ENCODE peak calls at places on chromosomes 1 and 21, in six cellular contexts. One of them, this sample, is unnamed. For H3K9me3 and H3K36me3, the result is how much of the 10 kb centered on the place peaks cover.

GRCh38 chr21:37562920-37563640 is 196.5 kb downstream of the DYRK1A start:
- DNase-seq in neuronal stem cell: no peak
- DNase-seq in IMR-90: no peak
- DNase-seq in adrenal gland: peak
- DNase-seq in ovary: peak
- DNase-seq in heart right ventricle: peak
- DNase-seq in this sample: no peak

GRCh38 chr1:181013144-181013543 is 9.5 kb downstream of the STX6 start:
- DNase-seq in neuronal stem cell: no peak
- DNase-seq in IMR-90: no peak
- DNase-seq in adrenal gland: peak
- DNase-seq in ovary: no peak
- DNase-seq in heart right ventricle: no peak
- DNase-seq in this sample: no peak

GRCh38 chr1:26540346-26540745 is 10.8 kb downstream of the RPS6KA1 start:
- DNase-seq in neuronal stem cell: no peak
- DNase-seq in IMR-90: no peak
- DNase-seq in adrenal gland: no peak
- DNase-seq in ovary: no peak
- DNase-seq in heart right ventricle: no peak
- DNase-seq in this sample: no peak

GRCh38 chr21:18954415-18954972 is 550.9 kb upstream of the TMPRSS15 start:
- DNase-seq in neuronal stem cell: no peak
- DNase-seq in IMR-90: no peak
- DNase-seq in adrenal gland: no peak
- DNase-seq in ovary: no peak
- DNase-seq in heart right ventricle: no peak
- DNase-seq in this sample: no peak

GRCh38 chr1:1000357-1001056 is 610 bp upstream of the HES4 start:
- DNase-seq in neuronal stem cell: peak
- DNase-seq in IMR-90: peak
- DNase-seq in adrenal gland: peak
- DNase-seq in ovary: peak
- DNase-seq in heart right ventricle: peak
- DNase-seq in this sample: peak

GRCh38 chr1:164759144-164759920 is 200.3 kb downstream of the PBX1 start:
- DNase-seq in neuronal stem cell: no peak
- DNase-seq in IMR-90: no peak
- DNase-seq in adrenal gland: no peak
- DNase-seq in ovary: no peak
- DNase-seq in heart right ventricle: no peak
- DNase-seq in this sample: no peak

GRCh38 chr21:43851593-43851992 is 13.4 kb upstream of the AGPAT3 start:
- DNase-seq in neuronal stem cell: no peak
- DNase-seq in IMR-90: no peak
- DNase-seq in adrenal gland: no peak
- DNase-seq in ovary: no peak
- DNase-seq in heart right ventricle: no peak
- DNase-seq in this sample: no peak

GRCh38 chr1:163544441-163544840 is 222.7 kb downstream of the NUF2 start:
- DNase-seq in neuronal stem cell: no peak
- DNase-seq in IMR-90: no peak
- DNase-seq in adrenal gland: no peak
- DNase-seq in ovary: no peak
- DNase-seq in heart right ventricle: no peak
- DNase-seq in this sample: no peak

GRCh38 chr1:236323819-236324411 is 42.2 kb upstream of the ERO1B start:
- DNase-seq in neuronal stem cell: no peak
- DNase-seq in IMR-90: no peak
- DNase-seq in adrenal gland: no peak
- DNase-seq in ovary: no peak
- DNase-seq in heart right ventricle: no peak
- DNase-seq in this sample: no peak

GRCh38 chr1:9025474-9025873 is 749 bp downstream of the SLC2A7 start:
- DNase-seq in neuronal stem cell: no peak
- DNase-seq in IMR-90: no peak
- DNase-seq in adrenal gland: no peak
- DNase-seq in ovary: no peak
- DNase-seq in heart right ventricle: no peak
- DNase-seq in this sample: no peak

GRCh38 chr1:179817789-179818188 is 59.8 kb downstream of the TOR1AIP2 start:
- DNase-seq in neuronal stem cell: no peak
- DNase-seq in IMR-90: peak
- DNase-seq in adrenal gland: peak
- DNase-seq in ovary: no peak
- DNase-seq in heart right ventricle: peak
- DNase-seq in this sample: peak

GRCh38 chr1:172383541-172383940 is 36.9 kb upstream of the C1orf105 start:
- DNase-seq in neuronal stem cell: no peak
- DNase-seq in IMR-90: peak
- DNase-seq in adrenal gland: no peak
- DNase-seq in ovary: no peak
- DNase-seq in heart right ventricle: no peak
- DNase-seq in this sample: no peak

GRCh38 chr1:64877151-64877550 is 89.2 kb downstream of the JAK1 start:
- DNase-seq in neuronal stem cell: no peak
- DNase-seq in IMR-90: no peak
- DNase-seq in adrenal gland: no peak
- DNase-seq in ovary: no peak
- DNase-seq in heart right ventricle: no peak
- DNase-seq in this sample: no peak

GRCh38 chr1:240271081-240271480 is 179.4 kb downstream of the FMN2 start:
- DNase-seq in neuronal stem cell: no peak
- DNase-seq in IMR-90: no peak
- DNase-seq in adrenal gland: no peak
- DNase-seq in ovary: no peak
- DNase-seq in heart right ventricle: no peak
- DNase-seq in this sample: no peak

GRCh38 chr1:84939151-84939550 is 46.1 kb upstream of the LPAR3 start:
- DNase-seq in neuronal stem cell: no peak
- DNase-seq in IMR-90: peak
- DNase-seq in adrenal gland: no peak
- DNase-seq in ovary: no peak
- DNase-seq in heart right ventricle: no peak
- DNase-seq in this sample: no peak

GRCh38 chr1:22239378-22239777 is 96.5 kb upstream of the WNT4 start:
- DNase-seq in neuronal stem cell: no peak
- DNase-seq in IMR-90: no peak
- DNase-seq in adrenal gland: no peak
- DNase-seq in ovary: no peak
- DNase-seq in heart right ventricle: no peak
- DNase-seq in this sample: no peak

GRCh38 chr1:56709269-56709880 is 64.3 kb downstream of the PRKAA2 start:
- DNase-seq in neuronal stem cell: peak
- DNase-seq in IMR-90: peak
- DNase-seq in adrenal gland: peak
- DNase-seq in ovary: no peak
- DNase-seq in heart right ventricle: no peak
- DNase-seq in this sample: no peak

GRCh38 chr1:1359316-1359667 is 937 bp upstream of the MXRA8 start:
- DNase-seq in neuronal stem cell: no peak
- DNase-seq in IMR-90: peak
- DNase-seq in adrenal gland: no peak
- DNase-seq in ovary: no peak
- DNase-seq in heart right ventricle: peak
- DNase-seq in this sample: peak

GRCh38 chr1:117959364-117959763 is 29.8 kb downstream of the WDR3 start:
- DNase-seq in neuronal stem cell: no peak
- DNase-seq in IMR-90: peak
- DNase-seq in adrenal gland: no peak
- DNase-seq in ovary: no peak
- DNase-seq in heart right ventricle: no peak
- DNase-seq in this sample: no peak

GRCh38 chr1:211280910-211281309 is 21.7 kb downstream of the RCOR3 start:
- DNase-seq in neuronal stem cell: no peak
- DNase-seq in IMR-90: no peak
- DNase-seq in adrenal gland: no peak
- DNase-seq in ovary: no peak
- DNase-seq in heart right ventricle: no peak
- DNase-seq in this sample: no peak

GRCh38 chr1:37752213-37752582 is 12.7 kb downstream of the EPHA10 start:
- DNase-seq in neuronal stem cell: no peak
- DNase-seq in IMR-90: no peak
- DNase-seq in adrenal gland: no peak
- DNase-seq in ovary: no peak
- DNase-seq in heart right ventricle: no peak
- DNase-seq in this sample: no peak

GRCh38 chr1:47669081-47669585 is 231.3 kb downstream of the FOXD2 start:
- DNase-seq in neuronal stem cell: no peak
- DNase-seq in IMR-90: no peak
- DNase-seq in adrenal gland: no peak
- DNase-seq in ovary: no peak
- DNase-seq in heart right ventricle: no peak
- DNase-seq in this sample: no peak

GRCh38 chr1:109620396-109620817 is 770 bp downstream of the AMPD2 start:
- DNase-seq in neuronal stem cell: no peak
- DNase-seq in IMR-90: peak
- DNase-seq in adrenal gland: peak
- DNase-seq in ovary: peak
- DNase-seq in heart right ventricle: peak
- DNase-seq in this sample: peak

GRCh38 chr1:36236302-36236701 is 12.1 kb downstream of the THRAP3 start:
- DNase-seq in neuronal stem cell: no peak
- DNase-seq in IMR-90: no peak
- DNase-seq in adrenal gland: no peak
- DNase-seq in ovary: no peak
- DNase-seq in heart right ventricle: no peak
- DNase-seq in this sample: no peak

GRCh38 chr1:203215573-203215972 is 13.9 kb downstream of the CHIT1 start:
- DNase-seq in neuronal stem cell: no peak
- DNase-seq in IMR-90: no peak
- DNase-seq in adrenal gland: no peak
- DNase-seq in ovary: no peak
- DNase-seq in heart right ventricle: no peak
- DNase-seq in this sample: no peak

GRCh38 chr1:75130865-75131592 is 3.2 kb upstream of the LHX8 start:
- DNase-seq in neuronal stem cell: peak
- DNase-seq in IMR-90: no peak
- DNase-seq in adrenal gland: no peak
- DNase-seq in ovary: no peak
- DNase-seq in heart right ventricle: no peak
- DNase-seq in this sample: no peak

GRCh38 chr21:34992736-34993135 is 56.4 kb downstream of the RUNX1 start:
- DNase-seq in neuronal stem cell: no peak
- DNase-seq in IMR-90: peak
- DNase-seq in adrenal gland: peak
- DNase-seq in ovary: no peak
- DNase-seq in heart right ventricle: no peak
- DNase-seq in this sample: peak

GRCh38 chr1:77652970-77653516 is 29.4 kb downstream of the ZZZ3 start:
- DNase-seq in neuronal stem cell: no peak
- DNase-seq in IMR-90: no peak
- DNase-seq in adrenal gland: no peak
- DNase-seq in ovary: no peak
- DNase-seq in heart right ventricle: no peak
- DNase-seq in this sample: no peak
- H3K9me3 ChIP-seq in neuronal stem cell: under half
- H3K9me3 ChIP-seq in IMR-90: under half
- H3K9me3 ChIP-seq in adrenal gland: under half
- H3K9me3 ChIP-seq in ovary: under half
- H3K9me3 ChIP-seq in heart right ventricle: under half
- H3K9me3 ChIP-seq in this sample: under half

DNA sequence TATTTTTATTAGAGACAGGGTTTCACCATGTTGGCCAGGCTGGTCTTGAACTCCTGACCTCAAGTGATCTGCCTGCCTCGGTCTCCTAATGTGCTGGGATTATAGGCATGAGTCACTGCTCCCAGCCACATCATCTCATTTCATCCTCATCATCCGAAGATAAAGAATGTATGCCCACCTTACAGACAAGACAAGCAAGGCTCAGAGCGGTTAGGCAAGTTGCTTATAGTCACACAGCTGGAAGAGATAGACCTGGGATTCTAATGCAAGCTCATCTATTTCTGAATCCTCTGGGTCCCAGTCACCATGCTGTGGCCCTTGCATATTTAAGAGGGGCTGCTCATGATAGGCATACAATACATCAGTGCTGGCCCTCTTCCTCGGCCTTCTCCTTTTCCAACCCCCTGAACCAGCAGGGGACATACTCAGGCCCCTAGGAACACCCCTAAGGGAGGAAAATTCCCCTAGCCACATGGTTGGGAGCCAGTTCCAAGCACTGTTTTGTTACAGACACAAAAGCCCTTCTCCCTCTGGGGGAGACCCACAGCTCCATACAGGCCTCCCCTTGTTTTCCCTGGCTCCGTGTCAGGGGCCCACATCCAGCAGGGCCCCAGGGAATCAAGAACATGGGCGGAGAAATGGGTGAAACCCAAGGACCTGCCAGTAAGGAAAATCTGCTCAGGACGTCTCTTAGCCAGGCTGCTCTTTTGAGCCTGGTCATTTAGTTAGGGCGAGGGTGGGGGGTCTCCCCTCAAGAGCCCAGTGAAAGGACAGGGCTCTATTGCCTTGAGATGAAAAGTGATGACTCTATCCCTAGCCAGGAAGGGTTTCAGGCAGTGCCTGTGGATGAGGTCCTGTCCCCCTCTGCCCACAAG is 6.9 kb downstream of the CSRP1 start:
- DNase-seq in neuronal stem cell: no peak
- DNase-seq in IMR-90: no peak
- DNase-seq in adrenal gland: no peak
- DNase-seq in ovary: no peak
- DNase-seq in heart right ventricle: no peak
- DNase-seq in this sample: no peak
- H3K36me3 ChIP-seq in neuronal stem cell: under half
- H3K36me3 ChIP-seq in IMR-90: under half
- H3K36me3 ChIP-seq in adrenal gland: under half
- H3K36me3 ChIP-seq in ovary: under half
- H3K36me3 ChIP-seq in heart right ventricle: under half
- H3K36me3 ChIP-seq in this sample: under half

GRCh38 chr1:248791010-248791409 is 34.7 kb downstream of the SH3BP5L start:
- DNase-seq in neuronal stem cell: no peak
- DNase-seq in IMR-90: no peak
- DNase-seq in adrenal gland: no peak
- DNase-seq in ovary: no peak
- DNase-seq in heart right ventricle: no peak
- DNase-seq in this sample: no peak

GRCh38 chr1:248788327-248788726 is 32.8 kb upstream of the LYPD8 start:
- DNase-seq in neuronal stem cell: no peak
- DNase-seq in IMR-90: no peak
- DNase-seq in adrenal gland: no peak
- DNase-seq in ovary: no peak
- DNase-seq in heart right ventricle: no peak
- DNase-seq in this sample: no peak

GRCh38 chr1:248793592-248793991 is 32.1 kb downstream of the SH3BP5L start:
- DNase-seq in neuronal stem cell: no peak
- DNase-seq in IMR-90: no peak
- DNase-seq in adrenal gland: no peak
- DNase-seq in ovary: no peak
- DNase-seq in heart right ventricle: no peak
- DNase-seq in this sample: no peak

GRCh38 chr1:248790456-248790855 is 34.9 kb upstream of the LYPD8 start:
- DNase-seq in neuronal stem cell: no peak
- DNase-seq in IMR-90: no peak
- DNase-seq in adrenal gland: no peak
- DNase-seq in ovary: no peak
- DNase-seq in heart right ventricle: no peak
- DNase-seq in this sample: no peak

GRCh38 chr1:248792342-248792741 is 33.4 kb downstream of the SH3BP5L start:
- DNase-seq in neuronal stem cell: no peak
- DNase-seq in IMR-90: no peak
- DNase-seq in adrenal gland: no peak
- DNase-seq in ovary: no peak
- DNase-seq in heart right ventricle: no peak
- DNase-seq in this sample: no peak
- H3K9me3 ChIP-seq in neuronal stem cell: under half
- H3K9me3 ChIP-seq in IMR-90: under half
- H3K9me3 ChIP-seq in adrenal gland: under half
- H3K9me3 ChIP-seq in ovary: under half
- H3K9me3 ChIP-seq in heart right ventricle: under half
- H3K9me3 ChIP-seq in this sample: under half

GRCh38 chr21:36347962-36348328 is 27.9 kb downstream of the MORC3 start:
- DNase-seq in neuronal stem cell: no peak
- DNase-seq in IMR-90: peak
- DNase-seq in adrenal gland: no peak
- DNase-seq in ovary: no peak
- DNase-seq in heart right ventricle: no peak
- DNase-seq in this sample: no peak
- H3K36me3 ChIP-seq in neuronal stem cell: half or more
- H3K36me3 ChIP-seq in IMR-90: under half
- H3K36me3 ChIP-seq in adrenal gland: half or more
- H3K36me3 ChIP-seq in ovary: under half
- H3K36me3 ChIP-seq in heart right ventricle: half or more
- H3K36me3 ChIP-seq in this sample: under half

This sample was measured in MG63.